ENCODE peak calls at places on chromosomes 2 and 18, in four cellular contexts. One of them, this sample, is unnamed.

GRCh38 chr2:208134928-208135586 is 5.4 kb upstream of the CRYGC start:
- DNase-seq in upper lobe of right lung: no peak
- DNase-seq in BJ: no peak
- DNase-seq in epithelial cell of esophagus: no peak
- DNase-seq in this sample: no peak

GRCh38 chr2:37786854-37787253 is 115.4 kb upstream of the CDC42EP3 start:
- DNase-seq in upper lobe of right lung: no peak
- DNase-seq in BJ: no peak
- DNase-seq in epithelial cell of esophagus: peak; percentile 99
- DNase-seq in this sample: no peak

GRCh38 chr2:109238580-109238979 is 109.6 kb downstream of the SH3RF3 start:
- DNase-seq in upper lobe of right lung: peak; percentile 86
- DNase-seq in BJ: peak; percentile 64
- DNase-seq in epithelial cell of esophagus: peak; percentile 89
- DNase-seq in this sample: peak; percentile 53

GRCh38 chr2:226694910-226695309 is 104.7 kb downstream of the IRS1 start:
- DNase-seq in upper lobe of right lung: no peak
- DNase-seq in BJ: no peak
- DNase-seq in epithelial cell of esophagus: no peak
- DNase-seq in this sample: no peak

GRCh38 chr18:51107594-51108305 is 77.7 kb downstream of the SMAD4 start:
- DNase-seq in upper lobe of right lung: no peak
- DNase-seq in BJ: no peak
- DNase-seq in epithelial cell of esophagus: peak; percentile 54
- DNase-seq in this sample: no peak

GRCh38 chr2:120251077-120251476 is 1.6 kb upstream of the RALB start:
- DNase-seq in upper lobe of right lung: no peak
- DNase-seq in BJ: no peak
- DNase-seq in epithelial cell of esophagus: no peak
- DNase-seq in this sample: no peak

GRCh38 chr2:190663839-190664238 is 15.0 kb downstream of the NAB1 start:
- DNase-seq in upper lobe of right lung: no peak
- DNase-seq in BJ: no peak
- DNase-seq in epithelial cell of esophagus: no peak
- DNase-seq in this sample: no peak

GRCh38 chr2:147224070-147224469 is 620.8 kb upstream of the ACVR2A start:
- DNase-seq in upper lobe of right lung: no peak
- DNase-seq in BJ: no peak
- DNase-seq in epithelial cell of esophagus: peak; percentile 21
- DNase-seq in this sample: no peak

GRCh38 chr2:221085376-221085900 is 486.7 kb downstream of the EPHA4 start:
- DNase-seq in upper lobe of right lung: no peak
- DNase-seq in BJ: peak; percentile 15
- DNase-seq in epithelial cell of esophagus: no peak
- DNase-seq in this sample: no peak

GRCh38 chr2:7031424-7032245 is 114.4 kb downstream of the RNF144A start:
- DNase-seq in upper lobe of right lung: peak; percentile 90
- DNase-seq in BJ: no peak
- DNase-seq in epithelial cell of esophagus: peak; percentile 55
- DNase-seq in this sample: no peak

GRCh38 chr2:205237524-205237923 is 444.8 kb upstream of the NRP2 start:
- DNase-seq in upper lobe of right lung: no peak
- DNase-seq in BJ: no peak
- DNase-seq in epithelial cell of esophagus: no peak
- DNase-seq in this sample: no peak
- TF ChIP-seq CTCF in upper lobe of right lung: no peak
- TF ChIP-seq CTCF in BJ: peak; percentile 10
- TF ChIP-seq CTCF in epithelial cell of esophagus: no peak
- TF ChIP-seq CTCF in this sample: peak; percentile 25

GRCh38 chr2:128318776-128319456 is at the start of gene HS6ST1:
- DNase-seq in upper lobe of right lung: peak; percentile 92
- DNase-seq in BJ: no peak
- DNase-seq in epithelial cell of esophagus: peak; percentile 88
- DNase-seq in this sample: peak; percentile 86
- TF ChIP-seq CTCF in upper lobe of right lung: no peak
- TF ChIP-seq CTCF in BJ: no peak
- TF ChIP-seq CTCF in epithelial cell of esophagus: no peak
- TF ChIP-seq CTCF in this sample: no peak

GRCh38 chr2:117771969-117772630 is 42.4 kb upstream of the DDX18 start:
- DNase-seq in upper lobe of right lung: no peak
- DNase-seq in BJ: no peak
- DNase-seq in epithelial cell of esophagus: peak; percentile 40
- DNase-seq in this sample: no peak
- TF ChIP-seq CTCF in upper lobe of right lung: peak; percentile 40
- TF ChIP-seq CTCF in BJ: peak; percentile 47
- TF ChIP-seq CTCF in epithelial cell of esophagus: peak; percentile 42
- TF ChIP-seq CTCF in this sample: peak; percentile 27

GRCh38 chr2:135573620-135574019 is 42.3 kb downstream of the R3HDM1 start:
- DNase-seq in upper lobe of right lung: no peak
- DNase-seq in BJ: no peak
- DNase-seq in epithelial cell of esophagus: no peak
- DNase-seq in this sample: no peak
- TF ChIP-seq CTCF in upper lobe of right lung: no peak
- TF ChIP-seq CTCF in BJ: no peak
- TF ChIP-seq CTCF in epithelial cell of esophagus: no peak
- TF ChIP-seq CTCF in this sample: no peak